ENCODE peak calls at places on chromosomes 5 and 9, in eight cellular contexts. Y is brain microvascular endothelial cell; S is sigmoid colon; A is fibroblast of lung; U is astrocyte; D is CD8-positive, alpha-beta T cell; P is heart left ventricle; M is tibial artery. E is an unnamed sample.

GRCh38 chr9:124541824-124542223 is 34.6 kb upstream of the NR5A1 start:
- DNase-seq in Y (no peak), S (no peak), A (no peak), U (no peak), D (no peak), P (no peak), M (no peak), E (no peak)

GRCh38 chr9:130499804-130500263 is 55.1 kb downstream of the ASS1 start:
- DNase-seq in Y (no peak), S (no peak), A (no peak), U (no peak), D (no peak), P (peak), M (no peak), E (no peak)

GRCh38 chr5:22938373-22938772 is 85.2 kb upstream of the CDH12 start:
- DNase-seq in Y (no peak), S (no peak), A (no peak), U (no peak), D (no peak), P (no peak), M (no peak), E (no peak)

GRCh38 chr5:172765766-172766286 is 5.2 kb downstream of the DUSP1 start:
- DNase-seq in Y (peak), S (peak), A (no peak), U (peak), D (no peak), P (no peak), M (no peak), E (no peak)

GRCh38 chr5:2021484-2022176 is 138.9 kb upstream of the IRX4 start:
- DNase-seq in Y (no peak), S (no peak), A (no peak), U (no peak), D (no peak), P (no peak), M (no peak), E (no peak)

GRCh38 chr5:142063878-142064331 is 44.7 kb upstream of the NDFIP1 start:
- DNase-seq in Y (peak), S (peak), A (peak), U (peak), D (peak), P (peak), M (peak), E (peak)

GRCh38 chr5:9513825-9514224 is 32.0 kb downstream of the SEMA5A start:
- DNase-seq in Y (peak), S (no peak), A (no peak), U (no peak), D (no peak), P (no peak), M (no peak), E (no peak)

GRCh38 chr5:154271936-154272514 is 81.5 kb downstream of the GALNT10 start:
- DNase-seq in Y (no peak), S (no peak), A (no peak), U (no peak), D (no peak), P (no peak), M (no peak), E (no peak)

GRCh38 chr5:164119806-164120440 is 614.5 kb downstream of the MAT2B start:
- DNase-seq in Y (no peak), S (no peak), A (peak), U (peak), D (no peak), P (no peak), M (no peak), E (no peak)

GRCh38 chr5:8961956-8962355 is 583.9 kb downstream of the SEMA5A start:
- DNase-seq in Y (no peak), S (no peak), A (peak), U (no peak), D (no peak), P (no peak), M (no peak), E (no peak)

GRCh38 chr9:96136992-96137665 is 164.8 kb downstream of the HSD17B3 start:
- DNase-seq in Y (peak), S (peak), A (peak), U (peak), D (no peak), P (no peak), M (peak), E (no peak)

GRCh38 chr5:146647656-146648199 is 131.7 kb upstream of the GPR151 start:
- DNase-seq in Y (no peak), S (no peak), A (peak), U (peak), D (no peak), P (no peak), M (no peak), E (no peak)

GRCh38 chr9:107467416-107467815 is 22.2 kb downstream of the KLF4 start:
- DNase-seq in Y (no peak), S (no peak), A (no peak), U (no peak), D (no peak), P (no peak), M (no peak), E (no peak)

GRCh38 chr5:172920447-172920849 is 38.8 kb upstream of the RPL26L1 start:
- DNase-seq in Y (peak), S (peak), A (peak), U (peak), D (no peak), P (no peak), M (peak), E (no peak)

GRCh38 chr9:129141066-129142041 is 30.1 kb downstream of the PTPA start:
- DNase-seq in Y (peak), S (peak), A (peak), U (peak), D (no peak), P (peak), M (peak), E (peak)

GRCh38 chr5:135234242-135235000 is 164.6 kb downstream of the MACROH2A1 start:
- DNase-seq in Y (no peak), S (peak), A (no peak), U (no peak), D (no peak), P (no peak), M (peak), E (peak)

GRCh38 chr5:60339691-60340191 is 360.2 kb downstream of the DEPDC1B start:
- DNase-seq in Y (no peak), S (peak), A (peak), U (peak), D (no peak), P (no peak), M (peak), E (peak)

GRCh38 chr5:115097236-115097635 is 72.5 kb downstream of the TRIM36 start:
- DNase-seq in Y (no peak), S (no peak), A (no peak), U (no peak), D (no peak), P (no peak), M (no peak), E (no peak)

GRCh38 chr9:84079994-84080393 is 99.4 kb downstream of the RMI1 start:
- DNase-seq in Y (no peak), S (no peak), A (no peak), U (no peak), D (no peak), P (no peak), M (no peak), E (no peak)

GRCh38 chr9:99820330-99821186 is 1.1 kb upstream of the NR4A3 start:
- DNase-seq in Y (peak), S (peak), A (peak), U (peak), D (peak), P (peak), M (peak), E (peak)

GRCh38 chr5:119402081-119402480 is 46.3 kb downstream of the TNFAIP8 start:
- DNase-seq in Y (no peak), S (no peak), A (no peak), U (no peak), D (no peak), P (no peak), M (no peak), E (no peak)

GRCh38 chr5:87877023-87877422 is 391.6 kb downstream of the TMEM161B start:
- DNase-seq in Y (no peak), S (no peak), A (no peak), U (no peak), D (no peak), P (no peak), M (no peak), E (no peak)

GRCh38 chr9:92455217-92455616 is 27.1 kb downstream of the ASPN start:
- DNase-seq in Y (no peak), S (no peak), A (no peak), U (no peak), D (no peak), P (no peak), M (no peak), E (no peak)

GRCh38 chr5:157172408-157172807 is 6.3 kb upstream of the GARIN3 start:
- DNase-seq in Y (no peak), S (no peak), A (no peak), U (no peak), D (peak), P (no peak), M (no peak), E (no peak)
- H3K4me3 ChIP-seq in Y (no peak), S (no peak), A (no peak), U (no peak), D (peak), P (no peak), M (no peak), E (no peak)

DNA sequence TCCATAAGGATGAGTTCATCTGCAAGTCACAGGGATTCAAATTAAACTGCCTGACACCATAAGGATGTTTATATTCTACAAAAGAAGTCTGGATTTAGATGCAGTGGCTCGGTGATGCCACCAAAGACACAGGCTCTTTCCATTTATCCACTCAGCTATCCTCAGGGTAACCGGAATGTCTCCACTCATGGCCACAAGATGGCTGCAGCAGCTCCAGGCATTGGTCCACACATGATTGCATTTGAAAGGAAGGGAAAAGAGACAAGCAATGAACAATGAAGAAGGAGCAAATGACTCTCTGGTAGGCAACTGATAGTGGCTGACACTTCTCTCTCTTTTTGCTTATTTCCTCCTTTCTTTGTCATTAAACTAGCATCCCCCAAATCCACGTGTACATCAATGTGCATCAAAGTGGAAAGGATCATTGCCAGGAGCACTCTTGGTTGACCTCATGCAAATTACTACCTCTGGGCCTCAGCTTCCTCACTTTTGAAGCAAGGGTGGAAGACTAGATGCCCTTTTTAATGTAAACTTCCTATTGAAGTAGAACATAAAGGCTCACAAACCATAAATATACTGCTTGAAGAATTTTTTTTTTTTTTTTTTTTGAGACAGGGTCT is 7.2 kb upstream of the SNX30 start:
- DNase-seq in Y (no peak), S (no peak), A (no peak), U (peak), D (no peak), P (no peak), M (no peak), E (no peak)
- TF ChIP-seq CTCF in Y (peak), S (no peak), A (no peak), U (no peak), D (no peak), P (no peak), M (no peak), E (no peak)

DNA sequence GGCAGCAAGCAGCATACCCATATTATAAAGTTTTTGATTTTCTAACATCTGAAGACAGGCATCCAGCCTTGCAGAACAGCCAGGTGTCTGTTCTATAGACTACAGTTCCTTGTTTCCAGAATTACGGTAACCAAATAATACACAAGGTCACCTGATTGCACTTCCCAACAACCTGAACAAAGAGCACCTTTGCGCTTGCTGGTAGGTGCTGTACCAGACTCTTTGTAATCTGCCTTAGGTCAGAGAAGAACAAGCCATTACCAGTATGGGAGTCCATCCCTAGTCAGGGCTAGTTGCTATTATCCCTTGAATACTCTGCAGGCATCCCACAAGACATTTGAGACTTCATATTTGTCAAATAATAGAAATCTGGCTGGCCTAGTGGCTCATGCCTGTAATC is 256.2 kb downstream of the ARRDC3 start:
- DNase-seq in Y (no peak), S (no peak), A (no peak), U (no peak), D (no peak), P (no peak), M (no peak), E (no peak)
- H3K27ac ChIP-seq in Y (no peak), S (peak), A (no peak), U (no peak), D (no peak), P (peak), M (peak), E (peak)

DNA sequence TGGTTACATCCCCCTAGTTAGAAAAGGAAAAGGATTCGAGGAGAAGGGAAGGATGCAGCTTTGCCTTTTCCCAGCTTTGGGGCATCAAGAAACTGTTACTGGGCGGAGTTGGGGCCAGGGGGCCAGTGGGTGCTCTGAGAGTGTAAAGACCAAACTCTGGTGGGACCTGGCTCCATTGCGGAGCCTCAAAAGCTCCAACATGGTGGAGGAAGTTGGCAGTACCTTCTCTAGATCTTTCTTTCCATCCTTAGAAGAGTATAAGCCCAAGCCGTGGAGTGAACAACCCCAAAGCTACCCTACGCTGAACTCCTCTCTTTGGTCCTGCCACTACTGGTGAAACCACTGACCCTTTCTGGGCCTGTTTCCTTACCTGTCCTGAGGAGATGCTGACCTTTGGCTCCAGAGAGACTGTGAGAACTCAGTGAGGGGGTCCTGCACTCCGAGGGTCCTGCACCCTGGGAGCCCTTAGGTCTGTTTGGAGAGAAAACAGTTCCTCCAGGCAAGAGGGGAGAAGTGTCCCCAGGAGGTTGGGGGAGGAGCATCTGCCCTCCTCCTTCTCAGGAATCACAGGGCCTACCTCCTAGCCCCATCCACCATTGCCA is 1.1 kb upstream of the BARX1 start:
- DNase-seq in Y (no peak), S (no peak), A (no peak), U (no peak), D (no peak), P (no peak), M (no peak), E (no peak)
- H3K4me3 ChIP-seq in Y (no peak), S (no peak), A (no peak), U (no peak), D (no peak), P (peak), M (no peak), E (no peak)

GRCh38 chr5:140075371-140075770 is 32.3 kb upstream of the NRG2 start:
- DNase-seq in Y (no peak), S (no peak), A (peak), U (no peak), D (no peak), P (no peak), M (no peak), E (no peak)
- TF ChIP-seq CTCF in Y (no peak), S (no peak), A (no peak), U (peak), D (no peak), P (peak), M (no peak), E (no peak)

E was measured in coronary artery.